ENCODE peak calls at places on chromosomes 12 and 14, in six cellular contexts. A is PC-3, Z is colonic mucosa, O is tibial nerve, X is astrocyte, Q is pancreas. B is an unnamed sample. For H3K36me3, the result is how much of the 10 kb centered on the place peaks cover.

GRCh38 chr12:41287500-41287899 is 99.4 kb downstream of the PDZRN4 start:
- DNase-seq in A (no peak), X (no peak), Q (no peak), O (no peak), Z (no peak), B (no peak)

GRCh38 chr14:106417224-106418049 is 891.1 kb downstream of the TMEM121 start:
- DNase-seq in Z (peak), Q (peak), O (no peak), X (no peak), A (no peak), B (peak)

GRCh38 chr12:25811656-25812126 is 146.8 kb upstream of the RASSF8 start:
- DNase-seq in A (peak), X (peak), Z (no peak), Q (no peak), O (no peak), B (no peak)

GRCh38 chr14:101410126-101410525 is 151.2 kb upstream of the DIO3 start:
- DNase-seq in Z (no peak), X (no peak), Q (no peak), A (no peak), O (no peak), B (no peak)

GRCh38 chr14:96363751-96364336 is 518 bp downstream of the GSKIP start:
- DNase-seq in X (peak), Q (peak), Z (peak), A (peak), O (no peak), B (peak)

GRCh38 chr14:99707921-99708320 is 23.8 kb downstream of the CYP46A1 start:
- DNase-seq in Z (no peak), X (no peak), Q (no peak), O (no peak), A (no peak), B (peak)

GRCh38 chr12:108686753-108687152 is 44.6 kb downstream of the CORO1C start:
- DNase-seq in A (no peak), Z (no peak), O (no peak), X (no peak), Q (no peak), B (no peak)

GRCh38 chr14:105879867-105880561 is 353.6 kb downstream of the TMEM121 start:
- DNase-seq in A (no peak), Q (peak), X (no peak), O (peak), Z (no peak), B (peak)

GRCh38 chr14:29953501-29953900 is 25.9 kb upstream of the PRKD1 start:
- DNase-seq in A (no peak), Z (no peak), Q (no peak), X (no peak), O (no peak), B (no peak)

GRCh38 chr14:31802838-31803237 is 241.6 kb downstream of the NUBPL start:
- DNase-seq in A (no peak), Z (no peak), Q (no peak), O (no peak), X (no peak), B (no peak)

GRCh38 chr12:59596232-59597143 is 659 bp downstream of the SLC16A7 start:
- DNase-seq in X (peak), Z (peak), O (peak), A (peak), Q (peak), B (peak)

GRCh38 chr12:75964150-75964549 is 67.4 kb downstream of the PHLDA1 start:
- DNase-seq in O (no peak), Q (peak), Z (peak), X (no peak), A (no peak), B (no peak)

GRCh38 chr14:86884498-86884897 is 1108.5 kb downstream of the GALC start:
- DNase-seq in Z (no peak), O (no peak), Q (no peak), A (no peak), X (no peak), B (no peak)

GRCh38 chr14:52987514-52987913 is 36.7 kb upstream of the FERMT2 start:
- DNase-seq in X (peak), Q (no peak), O (no peak), Z (no peak), A (no peak), B (no peak)

GRCh38 chr12:127041985-127042625 is 1224.9 kb upstream of the TMEM132C start:
- DNase-seq in O (no peak), A (peak), X (no peak), Z (no peak), Q (no peak), B (no peak)

GRCh38 chr12:67096533-67097318 is 172.4 kb upstream of the CAND1 start:
- DNase-seq in O (no peak), Q (no peak), X (peak), A (peak), Z (no peak), B (no peak)

GRCh38 chr14:92215579-92215978 is 93.8 kb downstream of the CPSF2 start:
- DNase-seq in Z (no peak), Q (no peak), O (no peak), A (no peak), X (no peak), B (no peak)

GRCh38 chr12:108312073-108312884 is 26.8 kb downstream of the CMKLR1 start:
- DNase-seq in Q (no peak), A (no peak), O (no peak), Z (no peak), X (no peak), B (no peak)

GRCh38 chr12:124967016-124967739 is 21.8 kb downstream of the DHX37 start:
- DNase-seq in Q (no peak), X (no peak), Z (no peak), A (no peak), O (no peak), B (no peak)

GRCh38 chr12:129169928-129170327 is 316.6 kb downstream of the GLT1D1 start:
- DNase-seq in A (no peak), X (no peak), O (no peak), Z (no peak), Q (no peak), B (no peak)

GRCh38 chr14:103186894-103187586 is 63.8 kb downstream of the TNFAIP2 start:
- DNase-seq in Q (no peak), X (no peak), Z (peak), O (no peak), A (no peak), B (peak)

GRCh38 chr12:93757792-93758694 is 80.9 kb downstream of the CRADD start:
- DNase-seq in O (no peak), Z (no peak), Q (no peak), X (no peak), A (no peak), B (no peak)

GRCh38 chr12:8038659-8039114 is 6.2 kb downstream of the FOXJ2 start:
- DNase-seq in A (no peak), O (no peak), X (peak), Q (peak), Z (peak), B (no peak)

GRCh38 chr12:112894128-112894527 is 12.6 kb upstream of the OAS1 start:
- DNase-seq in Z (no peak), Q (no peak), O (no peak), X (no peak), A (no peak), B (no peak)

GRCh38 chr12:79933580-79934264 is 1.2 kb downstream of the PPP1R12A start:
- DNase-seq in A (peak), O (no peak), Z (peak), Q (no peak), X (no peak), B (no peak)

GRCh38 chr12:68953536-68953935 is 20.6 kb upstream of the CPM start:
- DNase-seq in O (no peak), Z (no peak), X (no peak), Q (no peak), A (peak), B (no peak)

GRCh38 chr14:38755036-38755435 is 348.0 kb downstream of the SEC23A start:
- DNase-seq in A (no peak), X (peak), Z (no peak), O (no peak), Q (no peak), B (no peak)

GRCh38 chr12:32444895-32445294 is 45.5 kb downstream of the FGD4 start:
- DNase-seq in Q (peak), A (peak), O (no peak), X (peak), Z (peak), B (no peak)

GRCh38 chr14:54791001-54791400 is 111.6 kb downstream of the GCH1 start:
- DNase-seq in Z (no peak), A (no peak), X (no peak), Q (no peak), O (no peak), B (no peak)
- H3K36me3 ChIP-seq in Z (under half), A (under half), X (under half), Q (under half), O (under half), B (under half)

GRCh38 chr12:78181544-78182162 is 351.0 kb downstream of the NAV3 start:
- DNase-seq in X (no peak), Q (no peak), Z (no peak), O (no peak), A (peak), B (no peak)
- TF ChIP-seq CTCF in X (peak), Q (no peak), Z (no peak), O (no peak), A (peak), B (peak)

GRCh38 chr14:88823968-88824313 is 510 bp upstream of the TTC8 start:
- DNase-seq in O (no peak), Z (no peak), X (no peak), Q (no peak), A (no peak), B (no peak)

GRCh38 chr14:88821888-88822287 is 2.6 kb upstream of the TTC8 start:
- DNase-seq in O (no peak), Z (no peak), X (no peak), Q (no peak), A (no peak), B (no peak)

GRCh38 chr14:88824314-88825077 is at the start of gene TTC8:
- DNase-seq in Z (peak), A (peak), X (peak), Q (peak), O (peak), B (peak)

GRCh38 chr14:88825503-88825902 is 1.1 kb downstream of the TTC8 start:
- DNase-seq in Q (no peak), X (peak), Z (no peak), A (no peak), O (no peak), B (no peak)

GRCh38 chr14:88825078-88825458 is 617 bp downstream of the TTC8 start:
- DNase-seq in Q (no peak), A (no peak), Z (no peak), X (peak), O (no peak), B (no peak)
- H3K27ac ChIP-seq in Q (peak), A (peak), Z (peak), X (peak), O (no peak), B (peak)

DNA sequence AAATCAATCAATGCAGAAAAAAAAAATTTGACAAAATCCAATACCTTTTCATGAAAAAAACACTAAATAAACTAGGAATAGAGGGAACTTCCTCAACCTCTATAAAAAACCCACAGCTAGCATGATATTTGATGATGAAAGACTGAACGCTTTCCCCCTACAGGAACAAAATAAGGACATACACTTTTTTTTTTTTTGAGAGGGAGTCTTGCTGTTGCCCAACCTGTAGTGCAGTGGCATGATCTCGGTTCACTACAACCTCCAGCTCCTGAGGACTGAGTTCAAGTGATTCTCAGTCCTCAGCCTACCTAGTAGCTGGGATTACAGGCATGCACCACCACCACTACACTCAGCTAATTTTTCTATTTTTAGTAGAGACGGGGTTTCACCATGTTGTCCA is 17.9 kb upstream of the CAMKK2 start:
- DNase-seq in Q (no peak), A (no peak), X (no peak), Z (no peak), O (no peak), B (no peak)
- H3K36me3 ChIP-seq in Q (under half), A (under half), X (under half), Z (under half), O (under half), B (under half)

GRCh38 chr12:2743478-2743877 is 51.3 kb upstream of the FKBP4 start:
- DNase-seq in Z (no peak), Q (no peak), O (no peak), X (no peak), A (no peak), B (no peak)
- TF ChIP-seq CTCF in Z (no peak), Q (no peak), O (no peak), X (no peak), A (no peak), B (no peak)

GRCh38 chr14:65167072-65167645 is 64.8 kb upstream of the MAX start:
- DNase-seq in Q (no peak), A (no peak), Z (no peak), X (no peak), O (no peak), B (no peak)
- H3K27ac ChIP-seq in Q (no peak), A (no peak), Z (no peak), X (no peak), O (no peak), B (no peak)

DNA sequence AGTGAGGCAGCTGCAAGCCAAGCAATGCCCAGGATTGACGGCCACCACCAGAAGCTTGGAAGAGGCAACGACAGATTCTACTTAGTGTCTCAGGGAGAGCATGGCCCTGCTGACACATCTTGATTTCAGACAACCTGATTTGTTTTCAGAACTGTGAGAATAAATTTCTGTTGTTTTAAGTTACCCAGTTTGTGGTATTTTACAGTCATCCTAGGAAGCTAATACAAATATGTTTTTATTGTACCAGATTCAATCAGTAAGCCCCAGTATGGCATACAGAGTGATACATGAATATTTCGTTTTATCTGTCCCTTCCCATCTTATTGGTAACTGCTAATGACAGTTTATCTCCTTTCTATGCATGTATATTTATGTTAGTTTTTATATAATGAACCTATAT is 62.3 kb downstream of the SAMD4A start:
- DNase-seq in O (no peak), Q (no peak), Z (no peak), A (no peak), X (no peak), B (no peak)
- H3K36me3 ChIP-seq in O (under half), Q (under half), Z (under half), A (under half), X (under half), B (under half)

GRCh38 chr12:10033783-10034381 is 3.4 kb downstream of the CLEC9A start:
- DNase-seq in Q (no peak), O (no peak), A (peak), X (no peak), Z (no peak), B (no peak)
- TF ChIP-seq CTCF in Q (no peak), O (peak), A (peak), X (peak), Z (peak), B (peak)

DNA sequence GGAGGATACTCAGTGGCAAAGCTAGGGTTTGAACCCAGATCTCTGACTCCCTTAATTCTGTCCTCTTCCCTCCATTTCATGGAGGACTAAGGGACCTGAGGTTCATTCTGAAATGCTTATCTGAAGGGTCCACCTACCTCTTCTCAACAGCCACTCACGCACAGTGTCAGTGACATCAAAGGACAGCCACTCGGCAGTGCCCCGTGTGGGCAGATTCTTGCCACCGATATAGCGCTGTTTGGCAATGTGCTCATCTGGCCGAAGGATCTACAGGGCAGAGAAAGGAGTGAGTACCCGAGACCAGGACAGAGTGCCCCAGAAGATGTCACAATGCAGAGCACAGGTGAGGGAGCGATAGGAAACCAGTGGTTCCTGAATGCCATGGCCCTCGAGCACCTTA is 10.8 kb downstream of the TGFB3 start:
- DNase-seq in Q (no peak), Z (no peak), X (no peak), A (no peak), O (no peak), B (no peak)
- H3K27ac ChIP-seq in Q (no peak), Z (no peak), X (no peak), A (no peak), O (no peak), B (no peak)

DNA sequence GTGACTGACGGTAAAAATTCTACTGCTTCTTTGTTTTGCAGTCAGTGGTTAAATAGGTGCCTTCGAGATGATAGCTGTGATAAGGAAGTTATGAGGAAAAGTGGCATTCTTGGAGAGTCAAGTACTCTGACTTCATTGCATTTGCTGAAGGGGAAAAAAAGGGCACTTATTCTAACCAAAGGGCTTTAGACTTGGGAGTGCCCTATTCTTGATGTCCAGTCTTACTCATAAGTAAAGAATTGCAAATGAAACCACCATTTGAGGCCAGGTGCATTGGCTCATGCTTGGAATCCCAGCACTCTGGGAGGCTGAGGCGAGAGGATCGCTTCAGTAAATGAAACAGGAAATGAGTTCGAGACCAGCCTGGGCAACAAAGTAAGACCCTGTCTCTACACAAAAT is 40.3 kb downstream of the BRAP start:
- DNase-seq in O (no peak), Q (no peak), A (peak), X (peak), Z (no peak), B (no peak)
- H3K36me3 ChIP-seq in O (under half), Q (under half), A (under half), X (under half), Z (under half), B (under half)